ENCODE peak calls at places on chromosomes 12 and 14, in eight cellular contexts. T is activated CD8-positive, alpha-beta memory T cell treated with anti-CD3 and anti-CD28 coated beads for 1 hour; W is pancreas; G is A549; A is substantia nigra; X is left cardiac atrium; U is Calu3; P is globus pallidus. I is an unnamed sample.

GRCh38 chr14:22545842-22546721 is 42.9 kb downstream of the DAD1 start:
- DNase-seq in G (no peak), A (no peak), T (no peak), X (no peak), P (no peak), W (no peak), U (no peak), I (no peak)

GRCh38 chr14:75578786-75579781 is 664 bp downstream of the FLVCR2 start:
- DNase-seq in W (peak), A (no peak), P (no peak), U (peak), X (peak), T (no peak), G (peak), I (no peak)

GRCh38 chr12:79778802-79779201 is 88.0 kb upstream of the PAWR start:
- DNase-seq in T (no peak), G (no peak), X (no peak), U (no peak), P (no peak), W (no peak), A (no peak), I (no peak)

GRCh38 chr12:109223211-109223610 is 85.9 kb downstream of the FOXN4 start:
- DNase-seq in U (no peak), G (no peak), X (no peak), A (no peak), W (no peak), T (no peak), P (no peak), I (no peak)

GRCh38 chr14:24238123-24238522 is 4.3 kb downstream of the TINF2 start:
- DNase-seq in A (no peak), T (no peak), G (no peak), X (no peak), U (peak), P (no peak), W (no peak), I (no peak)

GRCh38 chr12:108312885-108313203 is 26.3 kb downstream of the CMKLR1 start:
- DNase-seq in T (no peak), P (no peak), X (peak), G (no peak), U (peak), A (peak), W (no peak), I (no peak)

GRCh38 chr12:85016423-85016822 is 19.7 kb downstream of the TSPAN19 start:
- DNase-seq in G (peak), A (no peak), U (no peak), X (no peak), W (no peak), T (no peak), P (peak), I (no peak)

GRCh38 chr12:41368006-41368405 is 179.9 kb downstream of the PDZRN4 start:
- DNase-seq in P (no peak), X (no peak), G (peak), U (no peak), A (no peak), W (no peak), T (no peak), I (no peak)

GRCh38 chr12:124660846-124661245 is 93.4 kb upstream of the NCOR2 start:
- DNase-seq in P (no peak), G (no peak), A (no peak), W (no peak), X (no peak), T (no peak), U (no peak), I (no peak)

GRCh38 chr12:110635055-110635454 is 21.1 kb downstream of the TCTN1 start:
- DNase-seq in T (no peak), A (no peak), U (no peak), W (no peak), G (no peak), X (no peak), P (no peak), I (no peak)

GRCh38 chr12:1297206-1297605 is 297.2 kb downstream of the FBXL14 start:
- DNase-seq in U (no peak), G (no peak), X (no peak), A (no peak), P (no peak), W (no peak), T (no peak), I (no peak)

GRCh38 chr14:58362798-58363412 is 32.8 kb upstream of the TOMM20L start:
- DNase-seq in U (no peak), G (peak), A (no peak), P (no peak), T (no peak), W (no peak), X (no peak), I (peak)

GRCh38 chr14:89317051-89317691 is 99.9 kb downstream of the FOXN3 start:
- DNase-seq in G (no peak), X (no peak), T (no peak), U (no peak), W (no peak), A (no peak), P (no peak), I (no peak)

GRCh38 chr14:77053046-77053841 is 24.7 kb upstream of the IRF2BPL start:
- DNase-seq in X (peak), U (peak), P (peak), A (no peak), W (peak), T (peak), G (peak), I (peak)

GRCh38 chr12:6613015-6613775 is 6.0 kb upstream of the CHD4 start:
- DNase-seq in U (peak), T (no peak), X (peak), A (peak), W (no peak), P (peak), G (no peak), I (no peak)

GRCh38 chr12:98513379-98514318 is 1.7 kb upstream of the TMPO start:
- DNase-seq in U (no peak), P (no peak), A (no peak), X (no peak), T (no peak), G (no peak), W (no peak), I (no peak)

GRCh38 chr12:48132826-48133225 is 13.7 kb downstream of the PFKM start:
- DNase-seq in T (no peak), P (no peak), W (no peak), U (no peak), X (no peak), G (no peak), A (no peak), I (no peak)

GRCh38 chr14:93954900-93955891 is 21.2 kb downstream of the ASB2 start:
- DNase-seq in P (no peak), W (no peak), A (no peak), T (no peak), U (no peak), G (no peak), X (no peak), I (no peak)